ENCODE peak calls at places on chromosomes 3 and 15, in ten cellular contexts. One of them, this sample, is unnamed.

GRCh38 chr3:184727357-184728060 is 15.6 kb upstream of the MAGEF1 start:
- DNase-seq in RWPE1: peak
- DNase-seq in activated CD8-positive, alpha-beta memory T cell treated with anti-CD3 and anti-CD28 coated beads, Interleukin-2, amount 50 U/mL, for 4 hours: peak
- DNase-seq in MCF 10A: peak
- DNase-seq in HCT116: peak
- DNase-seq in effector memory CD8-positive, alpha-beta T cell: peak
- DNase-seq in spleen: no peak
- DNase-seq in erythroblast: peak
- DNase-seq in GM23248: peak
- DNase-seq in HT-29: peak
- DNase-seq in this sample: no peak

GRCh38 chr3:144031938-144032337 is 60.3 kb downstream of the DIPK2A start:
- DNase-seq in RWPE1: no peak
- DNase-seq in activated CD8-positive, alpha-beta memory T cell treated with anti-CD3 and anti-CD28 coated beads, Interleukin-2, amount 50 U/mL, for 4 hours: no peak
- DNase-seq in MCF 10A: peak
- DNase-seq in HCT116: no peak
- DNase-seq in effector memory CD8-positive, alpha-beta T cell: no peak
- DNase-seq in spleen: no peak
- DNase-seq in erythroblast: no peak
- DNase-seq in GM23248: peak
- DNase-seq in HT-29: no peak
- DNase-seq in this sample: no peak

GRCh38 chr15:39613271-39613670 is 32.4 kb downstream of the THBS1 start:
- DNase-seq in RWPE1: no peak
- DNase-seq in activated CD8-positive, alpha-beta memory T cell treated with anti-CD3 and anti-CD28 coated beads, Interleukin-2, amount 50 U/mL, for 4 hours: no peak
- DNase-seq in MCF 10A: no peak
- DNase-seq in HCT116: no peak
- DNase-seq in effector memory CD8-positive, alpha-beta T cell: no peak
- DNase-seq in spleen: no peak
- DNase-seq in erythroblast: no peak
- DNase-seq in GM23248: peak
- DNase-seq in HT-29: no peak
- DNase-seq in this sample: no peak

GRCh38 chr3:64783200-64783599 is 95.4 kb upstream of the ADAMTS9 start:
- DNase-seq in RWPE1: no peak
- DNase-seq in activated CD8-positive, alpha-beta memory T cell treated with anti-CD3 and anti-CD28 coated beads, Interleukin-2, amount 50 U/mL, for 4 hours: no peak
- DNase-seq in MCF 10A: no peak
- DNase-seq in HCT116: no peak
- DNase-seq in effector memory CD8-positive, alpha-beta T cell: no peak
- DNase-seq in spleen: no peak
- DNase-seq in erythroblast: no peak
- DNase-seq in GM23248: no peak
- DNase-seq in HT-29: no peak
- DNase-seq in this sample: no peak

GRCh38 chr15:51186121-51186795 is 91.6 kb upstream of the TNFAIP8L3 start:
- DNase-seq in RWPE1: no peak
- DNase-seq in activated CD8-positive, alpha-beta memory T cell treated with anti-CD3 and anti-CD28 coated beads, Interleukin-2, amount 50 U/mL, for 4 hours: no peak
- DNase-seq in MCF 10A: no peak
- DNase-seq in HCT116: no peak
- DNase-seq in effector memory CD8-positive, alpha-beta T cell: no peak
- DNase-seq in spleen: no peak
- DNase-seq in erythroblast: no peak
- DNase-seq in GM23248: no peak
- DNase-seq in HT-29: no peak
- DNase-seq in this sample: no peak

GRCh38 chr3:30186741-30187219 is 419.6 kb upstream of the TGFBR2 start:
- DNase-seq in RWPE1: no peak
- DNase-seq in activated CD8-positive, alpha-beta memory T cell treated with anti-CD3 and anti-CD28 coated beads, Interleukin-2, amount 50 U/mL, for 4 hours: no peak
- DNase-seq in MCF 10A: no peak
- DNase-seq in HCT116: no peak
- DNase-seq in effector memory CD8-positive, alpha-beta T cell: no peak
- DNase-seq in spleen: no peak
- DNase-seq in erythroblast: no peak
- DNase-seq in GM23248: no peak
- DNase-seq in HT-29: no peak
- DNase-seq in this sample: no peak

GRCh38 chr3:71784914-71785593 is at the start of gene PROK2:
- DNase-seq in RWPE1: peak
- DNase-seq in activated CD8-positive, alpha-beta memory T cell treated with anti-CD3 and anti-CD28 coated beads, Interleukin-2, amount 50 U/mL, for 4 hours: peak
- DNase-seq in MCF 10A: no peak
- DNase-seq in HCT116: no peak
- DNase-seq in effector memory CD8-positive, alpha-beta T cell: peak
- DNase-seq in spleen: peak
- DNase-seq in erythroblast: no peak
- DNase-seq in GM23248: peak
- DNase-seq in HT-29: no peak
- DNase-seq in this sample: no peak

GRCh38 chr15:77507151-77507847 is 86.6 kb downstream of the HMG20A start:
- DNase-seq in RWPE1: peak
- DNase-seq in activated CD8-positive, alpha-beta memory T cell treated with anti-CD3 and anti-CD28 coated beads, Interleukin-2, amount 50 U/mL, for 4 hours: no peak
- DNase-seq in MCF 10A: peak
- DNase-seq in HCT116: no peak
- DNase-seq in effector memory CD8-positive, alpha-beta T cell: no peak
- DNase-seq in spleen: no peak
- DNase-seq in erythroblast: no peak
- DNase-seq in GM23248: peak
- DNase-seq in HT-29: peak
- DNase-seq in this sample: no peak

GRCh38 chr3:52458031-52458760 is 2.8 kb downstream of the NISCH start:
- DNase-seq in RWPE1: peak
- DNase-seq in activated CD8-positive, alpha-beta memory T cell treated with anti-CD3 and anti-CD28 coated beads, Interleukin-2, amount 50 U/mL, for 4 hours: no peak
- DNase-seq in MCF 10A: no peak
- DNase-seq in HCT116: no peak
- DNase-seq in effector memory CD8-positive, alpha-beta T cell: no peak
- DNase-seq in spleen: no peak
- DNase-seq in erythroblast: no peak
- DNase-seq in GM23248: no peak
- DNase-seq in HT-29: no peak
- DNase-seq in this sample: no peak

This sample was measured in CD14-positive monocyte.